ENCODE peak calls at places on chromosomes 2 and 18, in eight cellular contexts. D, Q, N, J, Y, G, P and A are unnamed samples.

GRCh38 chr18:22152093-22152492 is 17.3 kb upstream of the GATA6 start:
- DNase-seq in D (no peak), Q (no peak), N (no peak), J (no peak), Y (no peak), G (no peak), P (no peak), A (no peak)

GRCh38 chr2:227703280-227703732 is 14.5 kb downstream of the SLC19A3 start:
- DNase-seq in D (no peak), Q (no peak), N (no peak), J (no peak), Y (no peak), G (no peak), P (peak; percentile 71), A (no peak)

GRCh38 chr18:7878265-7879173 is 311.4 kb downstream of the PTPRM start:
- DNase-seq in D (no peak), Q (no peak), N (no peak), J (no peak), Y (no peak), G (no peak), P (peak; percentile 18), A (no peak)

GRCh38 chr2:227511239-227511930 is 39.4 kb downstream of the AGFG1 start:
- DNase-seq in D (no peak), Q (no peak), N (no peak), J (no peak), Y (no peak), G (no peak), P (no peak), A (no peak)

GRCh38 chr2:221529943-221530652 is 42.0 kb downstream of the EPHA4 start:
- DNase-seq in D (no peak), Q (no peak), N (no peak), J (peak; percentile 87), Y (no peak), G (no peak), P (peak; percentile 90), A (no peak)

GRCh38 chr2:186695081-186695756 is 1.4 kb downstream of the FAM171B start:
- DNase-seq in D (no peak), Q (no peak), N (no peak), J (peak; percentile 51), Y (no peak), G (no peak), P (peak; percentile 77), A (no peak)

GRCh38 chr2:217877866-217878265 is 124.9 kb downstream of the TNS1 start:
- DNase-seq in D (no peak), Q (no peak), N (no peak), J (no peak), Y (no peak), G (no peak), P (no peak), A (no peak)

GRCh38 chr2:196590286-196590685 is 49.2 kb upstream of the CCDC150 start:
- DNase-seq in D (no peak), Q (no peak), N (no peak), J (no peak), Y (no peak), G (no peak), P (no peak), A (no peak)

GRCh38 chr18:74460825-74461224 is 3.7 kb upstream of the DIPK1C start:
- DNase-seq in D (no peak), Q (no peak), N (no peak), J (no peak), Y (no peak), G (no peak), P (no peak), A (no peak)

GRCh38 chr2:26139269-26140183 is 33.4 kb upstream of the GAREM2 start:
- DNase-seq in D (peak; percentile 35), Q (no peak), N (no peak), J (no peak), Y (no peak), G (no peak), P (no peak), A (no peak)

GRCh38 chr2:70777450-70777849 is 9.4 kb upstream of the ADD2 start:
- DNase-seq in D (no peak), Q (no peak), N (no peak), J (no peak), Y (no peak), G (no peak), P (no peak), A (no peak)